ENCODE peak calls at places on chromosomes 5 and 9, in ten cellular contexts. B is NCI-H1105; S is lower lobe of right lung; Q is Daoy; K is activated gamma-delta T cell treated with anti-CD3 and anti-CD28 coated beads, Interleukin-2, amount 50 U/mL, for 16 hours; L is spleen; V is HuH-7.5; C is activated CD4-positive, alpha-beta T cell treated with anti-CD3 and anti-CD28 coated beads, Interleukin-2, amount 10 ng/mL, durations not matched to agents 24 days and 14 days; X is heart right ventricle; H is SHP77. D is an unnamed sample.

GRCh38 chr9:33165263-33166151 is 1.6 kb downstream of the B4GALT1 start:
- DNase-seq in B (no peak), L (peak), S (no peak), X (peak), C (peak), K (no peak), V (peak), Q (peak), H (no peak), D (peak)

GRCh38 chr5:15424769-15425168 is 75.2 kb upstream of the FBXL7 start:
- DNase-seq in B (no peak), K (no peak), Q (no peak), S (no peak), X (no peak), V (no peak), C (no peak), L (no peak), H (no peak), D (no peak)

GRCh38 chr9:94588681-94589080 is 4.9 kb downstream of the FBP2 start:
- DNase-seq in X (no peak), C (no peak), H (no peak), V (no peak), S (no peak), L (no peak), Q (no peak), B (no peak), K (no peak), D (no peak)

GRCh38 chr9:76707510-76707909 is 56.7 kb upstream of the PCA3 start:
- DNase-seq in H (no peak), X (no peak), Q (no peak), S (no peak), B (no peak), L (no peak), K (no peak), V (no peak), C (no peak), D (no peak)

GRCh38 chr9:126423709-126424185 is 97.1 kb downstream of the MVB12B start:
- DNase-seq in X (no peak), B (no peak), S (no peak), C (no peak), K (no peak), H (no peak), L (no peak), V (no peak), Q (no peak), D (no peak)

GRCh38 chr9:38160613-38161215 is 91.7 kb upstream of the SHB start:
- DNase-seq in V (peak), K (peak), H (peak), B (peak), C (peak), L (no peak), S (peak), X (peak), Q (peak), D (peak)

GRCh38 chr5:155050384-155051019 is 36.9 kb downstream of the KIF4B start:
- DNase-seq in L (no peak), C (no peak), S (no peak), B (no peak), X (no peak), K (no peak), Q (no peak), V (no peak), H (no peak), D (no peak)

GRCh38 chr5:77774981-77775772 is 962 bp downstream of the TBCA start:
- DNase-seq in Q (no peak), L (no peak), C (no peak), X (no peak), V (no peak), B (no peak), S (no peak), K (no peak), H (no peak), D (no peak)